ENCODE peak calls at places on chromosomes 13 and 19, in ten cellular contexts. X is cardiac fibroblast, O is epithelial cell of esophagus, K is psoas muscle, L is NCI-H2081, P is globus pallidus, W is ovary, A is hepatocyte, C is EL, F is ELR. Z is an unnamed sample.

GRCh38 chr19:51002542-51003311 is 1.3 kb upstream of the KLK8 start:
- DNase-seq in X (peak), O (peak), K (no peak), L (no peak), P (no peak), W (no peak), A (peak), C (peak), F (peak), Z (no peak)

GRCh38 chr19:3054972-3055740 is 7.1 kb downstream of the TLE5 start:
- DNase-seq in X (no peak), O (peak), K (no peak), L (no peak), P (no peak), W (no peak), A (peak), C (peak), F (peak), Z (no peak)

GRCh38 chr13:23609414-23610186 is 39.4 kb downstream of the TNFRSF19 start:
- DNase-seq in X (peak), O (peak), K (no peak), L (no peak), P (no peak), W (peak), A (no peak), C (peak), F (peak), Z (no peak)

GRCh38 chr13:91078093-91078679 is 269.3 kb upstream of the MIR17HG start:
- DNase-seq in X (peak), O (peak), K (no peak), L (peak), P (no peak), W (no peak), A (peak), C (no peak), F (peak), Z (no peak)

GRCh38 chr13:59744747-59745394 is 418.9 kb downstream of the DIAPH3 start:
- DNase-seq in X (peak), O (no peak), K (no peak), L (no peak), P (no peak), W (no peak), A (no peak), C (no peak), F (no peak), Z (no peak)

GRCh38 chr13:26299168-26299788 is 45.3 kb downstream of the CDK8 start:
- DNase-seq in X (peak), O (no peak), K (no peak), L (no peak), P (peak), W (no peak), A (no peak), C (no peak), F (no peak), Z (no peak)

GRCh38 chr13:24184265-24184841 is 23.8 kb downstream of the SPATA13 start:
- DNase-seq in X (no peak), O (no peak), K (no peak), L (no peak), P (no peak), W (no peak), A (peak), C (no peak), F (no peak), Z (no peak)

GRCh38 chr13:99269627-99270252 is 11.6 kb upstream of the GPR18 start:
- DNase-seq in X (peak), O (peak), K (no peak), L (peak), P (peak), W (peak), A (peak), C (peak), F (peak), Z (peak)

GRCh38 chr19:28023064-28023463 is 1189.9 kb downstream of the UQCRFS1 start:
- DNase-seq in X (peak), O (no peak), K (no peak), L (no peak), P (no peak), W (no peak), A (peak), C (peak), F (no peak), Z (no peak)

GRCh38 chr19:46975011-46975917 is 44.4 kb upstream of the NPAS1 start:
- DNase-seq in X (peak), O (no peak), K (no peak), L (no peak), P (no peak), W (no peak), A (no peak), C (peak), F (no peak), Z (no peak)

GRCh38 chr19:43778651-43779050 is 2.1 kb downstream of the KCNN4 start:
- DNase-seq in X (no peak), O (no peak), K (no peak), L (peak), P (no peak), W (no peak), A (no peak), C (no peak), F (no peak), Z (no peak)

GRCh38 chr13:51643882-51644281 is 59.6 kb downstream of the WDFY2 start:
- DNase-seq in X (peak), O (peak), K (no peak), L (no peak), P (no peak), W (no peak), A (no peak), C (peak), F (peak), Z (peak)

GRCh38 chr13:112588490-112589297 is 741 bp upstream of the TUBGCP3 start:
- DNase-seq in X (no peak), O (no peak), K (peak), L (peak), P (no peak), W (no peak), A (no peak), C (no peak), F (no peak), Z (no peak)

GRCh38 chr13:110874508-110874960 is 40.3 kb downstream of the ANKRD10 start:
- DNase-seq in X (peak), O (peak), K (peak), L (peak), P (peak), W (peak), A (peak), C (peak), F (peak), Z (peak)

GRCh38 chr13:103273825-103274224 is 207.6 kb upstream of the SLC10A2 start:
- DNase-seq in X (no peak), O (peak), K (no peak), L (no peak), P (no peak), W (no peak), A (no peak), C (no peak), F (no peak), Z (no peak)

GRCh38 chr13:49855930-49856329 is 63.4 kb upstream of the KPNA3 start:
- DNase-seq in X (no peak), O (no peak), K (no peak), L (no peak), P (no peak), W (no peak), A (no peak), C (no peak), F (no peak), Z (no peak)

GRCh38 chr19:35959040-35959967 is 23.1 kb downstream of the LRFN3 start:
- DNase-seq in X (peak), O (no peak), K (peak), L (peak), P (peak), W (no peak), A (peak), C (no peak), F (no peak), Z (no peak)

GRCh38 chr13:100633461-100633860 is 41.1 kb downstream of the TMTC4 start:
- DNase-seq in X (peak), O (peak), K (no peak), L (no peak), P (no peak), W (no peak), A (no peak), C (peak), F (peak), Z (peak)

GRCh38 chr13:99501952-99502310 is 659 bp downstream of the TM9SF2 start:
- DNase-seq in X (peak), O (peak), K (no peak), L (no peak), P (peak), W (peak), A (peak), C (peak), F (peak), Z (peak)

GRCh38 chr19:19445911-19446361 is 40.5 kb downstream of the GATAD2A start:
- DNase-seq in X (no peak), O (peak), K (no peak), L (no peak), P (no peak), W (no peak), A (no peak), C (peak), F (peak), Z (no peak)

GRCh38 chr19:30556230-30556711 is 184.1 kb downstream of the ZNF536 start:
- DNase-seq in X (no peak), O (no peak), K (no peak), L (no peak), P (peak), W (no peak), A (no peak), C (no peak), F (no peak), Z (no peak)

GRCh38 chr13:73835138-73835721 is 299.0 kb downstream of the KLF12 start:
- DNase-seq in X (peak), O (peak), K (no peak), L (peak), P (peak), W (no peak), A (peak), C (peak), F (peak), Z (peak)

GRCh38 chr19:49564616-49565045 is 15.7 kb downstream of the NOSIP start:
- DNase-seq in X (no peak), O (no peak), K (no peak), L (no peak), P (no peak), W (no peak), A (no peak), C (no peak), F (no peak), Z (no peak)

GRCh38 chr13:47908200-47908902 is 92.7 kb downstream of the SUCLA2 start:
- DNase-seq in X (peak), O (peak), K (no peak), L (no peak), P (no peak), W (no peak), A (no peak), C (peak), F (peak), Z (no peak)

GRCh38 chr13:32731576-32731975 is 145.3 kb downstream of the PDS5B start:
- DNase-seq in X (peak), O (peak), K (no peak), L (no peak), P (no peak), W (no peak), A (peak), C (peak), F (peak), Z (no peak)

GRCh38 chr19:38182536-38183210 is 41.3 kb downstream of the DPF1 start:
- DNase-seq in X (no peak), O (no peak), K (no peak), L (no peak), P (no peak), W (no peak), A (no peak), C (no peak), F (no peak), Z (peak)

GRCh38 chr13:21849323-21849722 is 178.4 kb downstream of the FGF9 start:
- DNase-seq in X (peak), O (peak), K (no peak), L (peak), P (no peak), W (no peak), A (peak), C (no peak), F (peak), Z (no peak)

GRCh38 chr19:10137751-10138682 is 18.3 kb upstream of the EIF3G start:
- DNase-seq in X (no peak), O (no peak), K (no peak), L (no peak), P (peak), W (no peak), A (no peak), C (no peak), F (no peak), Z (no peak)

GRCh38 chr13:72851678-72852014 is 69.7 kb downstream of the PIBF1 start:
- DNase-seq in X (no peak), O (no peak), K (no peak), L (no peak), P (no peak), W (no peak), A (no peak), C (no peak), F (no peak), Z (no peak)